ENCODE peak calls at places on chromosomes 2 and 18, in four cellular contexts. One of them, this sample, is unnamed.

GRCh38 chr2:56348382-56348781 is 164.6 kb downstream of the CCDC85A start:
- DNase-seq in colonic mucosa: no peak
- DNase-seq in spleen: no peak
- DNase-seq in kidney epithelial cell: no peak
- DNase-seq in this sample: no peak

GRCh38 chr2:136284226-136285119 is 166.5 kb upstream of the CXCR4 start:
- DNase-seq in colonic mucosa: no peak
- DNase-seq in spleen: no peak
- DNase-seq in kidney epithelial cell: no peak
- DNase-seq in this sample: no peak

GRCh38 chr2:23312996-23313606 is 71.9 kb upstream of the KLHL29 start:
- DNase-seq in colonic mucosa: no peak
- DNase-seq in spleen: no peak
- DNase-seq in kidney epithelial cell: no peak
- DNase-seq in this sample: no peak

GRCh38 chr2:154974041-154974440 is 275.5 kb downstream of the KCNJ3 start:
- DNase-seq in colonic mucosa: no peak
- DNase-seq in spleen: no peak
- DNase-seq in kidney epithelial cell: no peak
- DNase-seq in this sample: no peak

GRCh38 chr2:69811018-69811417 is 18.4 kb upstream of the GMCL1 start:
- DNase-seq in colonic mucosa: no peak
- DNase-seq in spleen: no peak
- DNase-seq in kidney epithelial cell: no peak
- DNase-seq in this sample: no peak

GRCh38 chr2:241187101-241187690 is 1.3 kb upstream of the ANO7 start:
- DNase-seq in colonic mucosa: no peak
- DNase-seq in spleen: no peak
- DNase-seq in kidney epithelial cell: no peak
- DNase-seq in this sample: no peak

GRCh38 chr2:25341753-25342371 is at the start of gene DNMT3A:
- DNase-seq in colonic mucosa: peak
- DNase-seq in spleen: peak
- DNase-seq in kidney epithelial cell: no peak
- DNase-seq in this sample: peak

GRCh38 chr18:23422751-23423418 is 30.2 kb upstream of the RIOK3 start:
- DNase-seq in colonic mucosa: peak
- DNase-seq in spleen: peak
- DNase-seq in kidney epithelial cell: peak
- DNase-seq in this sample: peak

GRCh38 chr2:24888177-24888576 is 31.9 kb downstream of the ADCY3 start:
- DNase-seq in colonic mucosa: no peak
- DNase-seq in spleen: no peak
- DNase-seq in kidney epithelial cell: no peak
- DNase-seq in this sample: no peak

GRCh38 chr2:118721817-118722551 is 125.5 kb downstream of the EN1 start:
- DNase-seq in colonic mucosa: no peak
- DNase-seq in spleen: no peak
- DNase-seq in kidney epithelial cell: no peak
- DNase-seq in this sample: no peak

GRCh38 chr18:21851327-21851961 is 110.9 kb downstream of the MIB1 start:
- DNase-seq in colonic mucosa: no peak
- DNase-seq in spleen: no peak
- DNase-seq in kidney epithelial cell: no peak
- DNase-seq in this sample: no peak

GRCh38 chr2:149928026-149928425 is 340.5 kb upstream of the MMADHC start:
- DNase-seq in colonic mucosa: no peak
- DNase-seq in spleen: no peak
- DNase-seq in kidney epithelial cell: no peak
- DNase-seq in this sample: no peak

GRCh38 chr2:50438293-50438692 is 593.6 kb downstream of the NRXN1 start:
- DNase-seq in colonic mucosa: no peak
- DNase-seq in spleen: no peak
- DNase-seq in kidney epithelial cell: no peak
- DNase-seq in this sample: no peak

GRCh38 chr2:105125428-105125827 is 87.6 kb downstream of the MRPS9 start:
- DNase-seq in colonic mucosa: no peak
- DNase-seq in spleen: peak
- DNase-seq in kidney epithelial cell: no peak
- DNase-seq in this sample: no peak

GRCh38 chr2:160836755-160837154 is 323.5 kb upstream of the TANK start:
- DNase-seq in colonic mucosa: no peak
- DNase-seq in spleen: no peak
- DNase-seq in kidney epithelial cell: peak
- DNase-seq in this sample: no peak

GRCh38 chr2:12448846-12449480 is 267.8 kb upstream of the TRIB2 start:
- DNase-seq in colonic mucosa: no peak
- DNase-seq in spleen: no peak
- DNase-seq in kidney epithelial cell: no peak
- DNase-seq in this sample: no peak

GRCh38 chr2:239255643-239256042 is 145.2 kb downstream of the HDAC4 start:
- DNase-seq in colonic mucosa: no peak
- DNase-seq in spleen: peak
- DNase-seq in kidney epithelial cell: no peak
- DNase-seq in this sample: no peak

GRCh38 chr2:239726091-239726591 is 299.0 kb downstream of the NDUFA10 start:
- DNase-seq in colonic mucosa: no peak
- DNase-seq in spleen: no peak
- DNase-seq in kidney epithelial cell: no peak
- DNase-seq in this sample: no peak

GRCh38 chr2:30282721-30283120 is 51.4 kb downstream of the LBH start:
- DNase-seq in colonic mucosa: no peak
- DNase-seq in spleen: peak
- DNase-seq in kidney epithelial cell: no peak
- DNase-seq in this sample: no peak

GRCh38 chr2:67570626-67571025 is 173.5 kb downstream of the ETAA1 start:
- DNase-seq in colonic mucosa: no peak
- DNase-seq in spleen: no peak
- DNase-seq in kidney epithelial cell: no peak
- DNase-seq in this sample: no peak

GRCh38 chr2:159131882-159132281 is 154.6 kb downstream of the WDSUB1 start:
- DNase-seq in colonic mucosa: no peak
- DNase-seq in spleen: no peak
- DNase-seq in kidney epithelial cell: peak
- DNase-seq in this sample: no peak

GRCh38 chr2:106160786-106161261 is 33.3 kb downstream of the UXS1 start:
- DNase-seq in colonic mucosa: no peak
- DNase-seq in spleen: peak
- DNase-seq in kidney epithelial cell: no peak
- DNase-seq in this sample: no peak

GRCh38 chr2:188976545-188977268 is 2.5 kb downstream of the COL3A1 start:
- DNase-seq in colonic mucosa: no peak
- DNase-seq in spleen: no peak
- DNase-seq in kidney epithelial cell: no peak
- DNase-seq in this sample: no peak

GRCh38 chr2:171159326-171160118 is 1.2 kb downstream of the TLK1 start:
- DNase-seq in colonic mucosa: peak
- DNase-seq in spleen: peak
- DNase-seq in kidney epithelial cell: no peak
- DNase-seq in this sample: peak

GRCh38 chr2:130821867-130822266 is 14.8 kb upstream of the ARHGEF4 start:
- DNase-seq in colonic mucosa: no peak
- DNase-seq in spleen: peak
- DNase-seq in kidney epithelial cell: no peak
- DNase-seq in this sample: no peak

GRCh38 chr2:62147610-62148301 is 48.2 kb upstream of the B3GNT2 start:
- DNase-seq in colonic mucosa: no peak
- DNase-seq in spleen: no peak
- DNase-seq in kidney epithelial cell: no peak
- DNase-seq in this sample: no peak

DNA sequence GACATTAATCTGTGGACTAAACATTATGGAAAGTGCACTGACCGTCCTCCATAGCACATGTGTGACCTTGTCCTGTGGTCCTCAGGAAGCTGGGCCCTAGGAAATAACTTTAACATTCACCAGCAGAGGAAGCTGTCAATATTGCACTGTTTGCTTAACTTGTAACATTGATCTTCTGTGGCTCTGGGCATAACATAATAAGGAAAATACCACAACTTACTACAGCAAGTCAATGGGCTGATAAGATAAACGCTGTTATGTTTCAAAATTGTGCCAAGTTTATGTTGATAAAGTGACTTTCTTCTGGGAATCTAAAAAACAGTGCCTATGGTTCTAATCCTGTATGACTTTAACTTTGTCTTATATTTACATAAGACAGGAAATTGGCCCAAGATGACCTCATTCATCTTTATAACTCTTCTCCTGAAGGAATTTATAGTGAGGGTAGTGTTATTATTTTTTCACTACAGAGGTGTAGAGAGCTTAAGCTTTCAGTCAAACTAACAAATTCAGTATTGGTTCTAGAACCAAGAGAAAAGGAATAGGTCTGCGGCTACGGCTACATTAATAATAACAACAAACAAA is 113.7 kb upstream of the MAP4K3 start:
- DNase-seq in colonic mucosa: no peak
- DNase-seq in spleen: no peak
- DNase-seq in kidney epithelial cell: no peak
- DNase-seq in this sample: no peak
- H3K4me3 ChIP-seq in colonic mucosa: no peak
- H3K4me3 ChIP-seq in spleen: no peak
- H3K4me3 ChIP-seq in kidney epithelial cell: no peak
- H3K4me3 ChIP-seq in this sample: no peak

DNA sequence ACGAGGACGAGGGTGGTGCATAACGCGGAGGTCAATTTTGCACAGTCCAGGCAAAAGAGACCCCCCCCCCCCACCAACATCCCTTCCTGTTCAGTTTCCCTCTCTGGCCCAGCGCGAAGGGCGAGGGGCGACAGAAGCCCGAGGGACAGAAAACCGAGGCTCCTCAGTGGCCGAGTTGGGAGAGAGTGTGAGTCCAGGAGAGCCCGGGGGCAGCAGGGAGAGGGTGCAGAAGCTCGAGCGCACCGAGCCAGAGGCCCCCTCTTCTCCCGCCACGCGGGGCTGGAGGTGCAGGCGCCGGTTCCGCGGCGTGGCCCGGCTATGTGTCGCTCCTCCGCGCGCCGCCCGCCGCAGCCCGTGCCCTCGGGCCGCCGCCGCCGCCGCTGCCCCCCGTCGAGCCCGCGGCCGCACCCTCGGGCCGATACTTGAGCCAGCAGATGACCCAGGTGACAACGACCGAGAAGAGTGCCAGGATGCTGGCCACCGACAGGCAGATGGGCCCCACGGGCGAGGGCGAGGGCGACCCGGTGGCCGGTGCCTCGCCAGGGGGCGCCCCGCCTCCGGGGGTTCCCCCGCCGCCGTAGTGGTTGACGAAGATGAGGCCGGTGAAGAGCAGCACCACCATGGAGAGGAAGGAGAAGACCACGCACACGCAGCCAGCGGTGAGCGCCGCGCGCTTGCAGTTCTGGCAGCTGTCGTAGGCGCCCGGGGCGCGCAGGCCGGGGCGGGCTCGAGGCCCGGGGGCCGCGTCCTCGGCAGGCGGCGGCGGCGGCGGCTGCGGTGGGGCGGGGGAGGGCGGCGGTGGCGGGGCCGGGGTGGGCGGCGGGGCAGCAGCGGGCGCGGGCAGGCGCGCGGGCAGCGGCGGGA is 20.1 kb upstream of the PAX3 start:
- DNase-seq in colonic mucosa: peak
- DNase-seq in spleen: peak
- DNase-seq in kidney epithelial cell: no peak
- DNase-seq in this sample: peak
- H3K4me3 ChIP-seq in colonic mucosa: peak
- H3K4me3 ChIP-seq in spleen: peak
- H3K4me3 ChIP-seq in kidney epithelial cell: peak
- H3K4me3 ChIP-seq in this sample: peak

GRCh38 chr2:64607381-64607780 is 46.3 kb downstream of the SERTAD2 start:
- DNase-seq in colonic mucosa: no peak
- DNase-seq in spleen: no peak
- DNase-seq in kidney epithelial cell: no peak
- DNase-seq in this sample: no peak
- H3K4me3 ChIP-seq in colonic mucosa: no peak
- H3K4me3 ChIP-seq in spleen: peak
- H3K4me3 ChIP-seq in kidney epithelial cell: no peak
- H3K4me3 ChIP-seq in this sample: no peak

GRCh38 chr18:48878471-48878870 is 72.3 kb downstream of the SMAD7 start:
- DNase-seq in colonic mucosa: no peak
- DNase-seq in spleen: peak
- DNase-seq in kidney epithelial cell: no peak
- DNase-seq in this sample: no peak
- H3K4me3 ChIP-seq in colonic mucosa: no peak
- H3K4me3 ChIP-seq in spleen: no peak
- H3K4me3 ChIP-seq in kidney epithelial cell: no peak
- H3K4me3 ChIP-seq in this sample: no peak

This sample was measured in left ventricle myocardium inferior.